ENCODE peak calls at places on chromosomes 12 and 14, in four cellular contexts. I, H, F and E are unnamed samples.
A peak's percentile ranks its signal among the peaks of the same experiment; 100 is the strongest.

GRCh38 chr12:52295663-52296062 is 4.3 kb upstream of the KRT81 start:
- DNase-seq in I (no peak), H (no peak), F (no peak), E (no peak)

GRCh38 chr12:121806556-121807308 is 2.9 kb downstream of the SETD1B start:
- DNase-seq in I (peak; percentile 40), H (no peak), F (no peak), E (no peak)

GRCh38 chr12:114407034-114407420 is 1.1 kb upstream of the TBX5 start:
- DNase-seq in I (no peak), H (no peak), F (no peak), E (no peak)

GRCh38 chr12:67161322-67161918 is 107.7 kb upstream of the CAND1 start:
- DNase-seq in I (peak; percentile 61), H (peak; percentile 4), F (peak; percentile 22), E (no peak)

GRCh38 chr14:58167057-58167456 is 15.0 kb upstream of the ARMH4 start:
- DNase-seq in I (no peak), H (no peak), F (no peak), E (no peak)

GRCh38 chr14:31270196-31270772 is 62.7 kb upstream of the HECTD1 start:
- DNase-seq in I (peak; percentile 17), H (no peak), F (peak; percentile 25), E (no peak)

GRCh38 chr12:110641512-110641911 is 27.6 kb downstream of the TCTN1 start:
- DNase-seq in I (no peak), H (no peak), F (no peak), E (no peak)

GRCh38 chr12:64243809-64244208 is 21.7 kb upstream of the KICS2 start:
- DNase-seq in I (no peak), H (no peak), F (no peak), E (no peak)

GRCh38 chr14:75561013-75561432 is 17.4 kb upstream of the FLVCR2 start:
- DNase-seq in I (peak; percentile 93), H (no peak), F (peak; percentile 70), E (peak; percentile 92)